ENCODE peak calls at places on chromosomes 16 and 17, in four cellular contexts. V is heart left ventricle, G is lower lobe of right lung, L is transverse colon. U is an unnamed sample.

GRCh38 chr17:44581868-44582267 is 24.6 kb downstream of the FZD2 start:
- DNase-seq in L (no peak), G (no peak), V (no peak), U (no peak)

GRCh38 chr16:55842369-55843104 is 9.6 kb upstream of the CES1 start:
- DNase-seq in G (no peak), L (no peak), V (no peak), U (no peak)

GRCh38 chr17:13581925-13582324 is 19.8 kb downstream of the HS3ST3A1 start:
- DNase-seq in G (no peak), V (no peak), L (no peak), U (no peak)

GRCh38 chr17:42818379-42818778 is 5.7 kb downstream of the BECN1 start:
- DNase-seq in V (no peak), L (no peak), G (no peak), U (no peak)

GRCh38 chr16:582614-583331 is 7.1 kb upstream of the RAB40C start:
- DNase-seq in L (no peak), G (no peak), V (peak), U (no peak)

GRCh38 chr17:77365584-77366186 is 224.9 kb downstream of the SEC14L1 start:
- DNase-seq in L (peak), V (peak), G (no peak), U (peak)

GRCh38 chr17:48728232-48729231 is at the start of gene HOXB13:
- DNase-seq in L (peak), V (no peak), G (no peak), U (no peak)

GRCh38 chr17:60139438-60140285 is 10.1 kb upstream of the CA4 start:
- DNase-seq in G (peak), V (peak), L (peak), U (no peak)

GRCh38 chr17:75758131-75758905 is 6.7 kb downstream of the GALK1 start:
- DNase-seq in V (no peak), L (no peak), G (peak), U (no peak)

GRCh38 chr16:27378871-27379580 is 22.9 kb upstream of the IL21R start:
- DNase-seq in G (no peak), L (no peak), V (no peak), U (no peak)

DNA sequence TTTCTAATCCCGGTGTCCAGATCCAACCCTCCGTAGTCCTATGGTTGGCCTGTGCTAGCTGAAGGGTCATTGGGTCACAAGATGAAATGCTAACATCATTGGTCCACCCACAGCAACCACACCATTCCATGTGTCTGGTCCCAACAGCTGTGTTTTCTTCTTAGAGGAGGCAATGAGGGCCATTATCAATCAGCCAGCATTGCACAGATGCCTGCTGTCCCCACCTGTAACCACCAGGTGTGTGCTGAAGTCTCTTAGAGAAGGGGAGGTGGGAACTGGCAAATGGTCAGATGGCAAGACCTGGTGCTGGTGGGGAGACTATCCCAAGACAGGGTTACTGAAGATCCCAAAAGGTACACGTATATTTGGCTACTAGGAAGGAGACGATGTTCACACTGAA is 37.4 kb downstream of the HIC1 start:
- DNase-seq in V (peak), L (no peak), G (no peak), U (no peak)
- TF ChIP-seq CTCF in V (no peak), L (no peak), G (no peak), U (no peak)

DNA sequence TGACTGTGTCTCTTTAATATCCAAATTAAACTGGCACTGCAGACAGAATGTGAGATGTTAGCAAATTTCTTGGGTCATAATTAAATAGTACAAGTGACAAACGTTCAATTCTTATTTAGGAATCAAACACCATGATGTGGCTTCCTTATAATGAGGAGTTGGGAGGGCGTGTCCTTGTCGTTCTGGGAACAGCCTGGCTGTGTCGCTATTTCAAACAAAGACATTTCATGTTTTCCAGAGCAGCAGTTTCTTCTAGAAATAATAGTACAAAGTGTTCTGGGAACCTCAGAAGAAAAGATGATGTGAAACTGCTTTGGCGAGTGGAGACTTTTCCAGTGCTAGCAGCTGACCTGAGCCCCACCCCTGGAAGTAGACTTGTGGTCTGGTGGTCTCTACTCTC is 301.7 kb upstream of the N4BP1 start:
- DNase-seq in L (no peak), V (no peak), G (no peak), U (no peak)
- TF ChIP-seq CTCF in L (no peak), V (peak), G (no peak), U (no peak)

DNA sequence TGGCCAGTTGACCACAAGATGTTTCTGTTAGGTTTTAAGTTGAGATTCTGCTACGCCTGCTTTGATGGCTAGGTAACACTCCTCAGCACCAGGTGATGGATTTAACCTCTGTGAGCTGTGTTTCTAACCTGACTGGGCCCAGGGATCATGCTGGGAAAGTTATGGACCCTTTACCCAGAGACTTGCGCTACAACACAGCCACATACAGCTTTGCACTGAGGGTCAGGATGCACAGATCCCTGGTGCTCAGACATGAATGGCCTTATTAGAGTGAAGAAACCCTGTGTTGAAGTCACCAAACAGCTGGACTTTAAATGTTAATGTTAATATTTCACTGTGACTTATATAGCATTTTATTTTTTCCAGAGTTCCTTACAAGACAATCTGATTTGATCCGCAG is 114.3 kb downstream of the MSI2 start:
- DNase-seq in L (no peak), G (no peak), V (no peak), U (no peak)
- TF ChIP-seq CTCF in L (no peak), G (no peak), V (no peak), U (no peak)

DNA sequence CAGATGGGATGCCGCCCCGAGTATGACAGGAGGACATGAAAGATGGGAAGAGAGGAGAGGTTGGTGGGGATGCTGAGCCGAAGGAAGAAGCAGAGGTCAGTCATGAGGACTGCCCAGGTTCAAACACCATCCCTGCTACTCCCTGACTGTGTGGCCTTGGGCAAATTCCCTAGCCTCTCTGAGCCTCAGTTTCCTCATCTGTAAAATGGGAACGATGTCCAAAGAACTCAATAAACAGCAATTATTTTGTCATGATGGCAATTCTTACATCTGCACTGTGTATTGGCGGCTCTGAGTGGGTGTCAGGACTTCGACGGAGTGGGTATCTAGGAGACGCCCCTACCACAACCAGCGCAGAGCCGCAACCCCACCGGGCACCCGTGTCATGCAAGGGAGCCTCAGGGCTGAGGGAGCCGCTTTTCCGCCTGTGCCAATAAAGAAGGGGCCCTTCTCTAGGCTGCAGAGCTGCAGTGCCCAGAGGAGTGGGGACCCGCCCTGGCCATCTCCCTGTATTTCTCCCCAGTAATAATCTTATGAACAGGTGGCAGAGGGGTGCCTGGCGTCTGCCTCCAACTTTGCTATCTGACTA is 173.2 kb downstream of the ZNF423 start:
- DNase-seq in G (no peak), L (no peak), V (no peak), U (no peak)
- TF ChIP-seq CTCF in G (no peak), L (no peak), V (no peak), U (no peak)

GRCh38 chr16:71216714-71217113 is 13.8 kb downstream of the HYDIN start:
- DNase-seq in V (no peak), G (no peak), L (no peak), U (no peak)

DNA sequence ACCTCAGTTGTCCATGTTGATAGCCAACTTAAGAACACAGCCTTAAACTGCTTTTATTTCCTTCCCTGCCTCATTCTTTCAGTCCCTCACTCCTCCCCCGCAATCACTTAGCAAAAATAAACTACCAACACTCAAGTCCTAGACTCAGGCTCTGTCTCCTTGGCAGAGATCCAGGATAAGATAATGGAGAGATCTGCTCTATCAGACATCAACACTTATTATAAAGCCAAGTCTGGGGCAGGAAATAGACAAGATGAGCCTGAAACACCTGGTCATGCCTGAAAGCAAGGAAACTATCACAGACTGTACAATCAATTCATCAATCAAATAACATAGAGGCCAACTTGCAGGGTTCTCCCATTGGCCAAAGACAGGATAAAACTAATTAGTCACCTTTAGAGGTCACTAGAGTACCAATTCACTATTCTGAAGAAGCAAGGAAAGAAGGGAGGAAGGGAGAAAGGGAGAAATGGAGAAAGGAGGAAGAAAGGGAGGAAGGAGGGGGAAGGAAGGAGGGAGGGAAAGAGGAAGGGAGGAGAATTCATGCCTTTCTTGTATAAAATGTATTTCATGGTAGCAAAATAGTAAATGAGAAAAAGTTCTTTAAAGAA is 15.6 kb downstream of the HYDIN start:
- DNase-seq in G (no peak), V (no peak), L (no peak), U (no peak)
- TF ChIP-seq CTCF in G (peak), V (no peak), L (peak), U (peak)

GRCh38 chr16:3007957-3008748 is 4.6 kb upstream of the CLDN9 start:
- DNase-seq in V (no peak), L (no peak), G (peak), U (no peak)
- TF ChIP-seq CTCF in V (no peak), L (no peak), G (no peak), U (no peak)

GRCh38 chr16:2814757-2815298 is 2.2 kb upstream of the PRSS21 start:
- DNase-seq in V (no peak), L (peak), G (peak), U (peak)

GRCh38 chr16:2817496-2818277 is 650 bp downstream of the PRSS21 start:
- DNase-seq in G (peak), V (no peak), L (peak), U (no peak)

GRCh38 chr16:2815299-2815771 is 1.7 kb upstream of the PRSS21 start:
- DNase-seq in V (no peak), G (peak), L (peak), U (peak)

GRCh38 chr16:2818278-2818876 is 1.3 kb downstream of the PRSS21 start:
- DNase-seq in L (peak), V (no peak), G (peak), U (peak)

GRCh38 chr16:2816751-2817495 is at the start of gene PRSS21:
- DNase-seq in L (peak), G (peak), V (no peak), U (peak)
- TF ChIP-seq CTCF in L (peak), G (peak), V (no peak), U (no peak)

DNA sequence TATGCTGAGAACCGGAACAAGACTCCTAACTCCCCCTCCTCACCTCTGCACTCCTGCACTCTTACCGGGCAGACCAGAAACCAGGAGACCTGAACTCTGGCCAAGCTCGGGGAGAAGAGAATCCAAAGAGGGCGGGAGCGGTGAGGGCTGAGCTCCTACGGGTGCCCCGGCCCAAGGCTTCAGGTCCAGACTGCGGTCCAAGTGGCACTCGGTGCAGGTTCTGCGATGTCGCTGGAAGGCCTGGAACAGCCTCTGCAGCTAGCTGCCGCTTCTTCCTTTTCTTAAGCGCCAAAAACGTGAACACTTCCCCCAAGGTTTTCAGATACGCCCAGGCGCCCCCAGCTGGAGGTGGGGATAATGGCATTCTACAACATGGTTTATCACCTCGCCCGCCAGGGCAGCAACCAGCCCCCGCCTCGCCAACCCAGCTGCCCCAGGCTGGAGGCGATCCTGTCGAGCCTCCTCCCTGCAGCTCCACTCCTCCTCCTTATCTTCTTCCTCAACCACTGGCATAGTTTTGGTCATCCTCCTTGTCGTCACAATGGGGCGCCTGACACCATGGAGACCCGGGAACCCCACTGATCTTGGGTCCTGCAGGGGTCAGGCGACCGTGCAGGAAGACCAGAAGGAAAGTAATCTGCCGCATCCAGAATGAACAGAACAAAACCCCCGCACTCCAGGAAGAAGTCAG is 1735.9 kb downstream of the TP53TG3F start:
- DNase-seq in G (peak), L (no peak), V (no peak), U (peak)
- TF ChIP-seq CTCF in G (no peak), L (no peak), V (no peak), U (no peak)